ENCODE peak calls at places on chromosomes 1 and 21, in eight cellular contexts. A, R, H, S, T, P, B and Y are unnamed samples. For H3K36me3, the result is how much of the 10 kb centered on the place peaks cover.

GRCh38 chr1:162166934-162167615 is 97.6 kb downstream of the NOS1AP start:
- DNase-seq in A (no peak), R (no peak), H (no peak), S (no peak), T (no peak), P (no peak), B (no peak), Y (no peak)

GRCh38 chr1:63073530-63074306 is 248.6 kb upstream of the FOXD3 start:
- DNase-seq in A (no peak), R (no peak), H (no peak), S (no peak), T (no peak), P (no peak), B (no peak), Y (no peak)

GRCh38 chr1:244381887-244382565 is 69.7 kb downstream of the ADSS2 start:
- DNase-seq in A (no peak), R (no peak), H (peak), S (no peak), T (no peak), P (no peak), B (no peak), Y (no peak)

GRCh38 chr1:182269097-182269496 is 122.5 kb downstream of the GLUL start:
- DNase-seq in A (no peak), R (no peak), H (no peak), S (no peak), T (no peak), P (no peak), B (no peak), Y (no peak)

GRCh38 chr1:17013598-17014320 is 2.0 kb upstream of the ATP13A2 start:
- DNase-seq in A (no peak), R (peak), H (peak), S (no peak), T (no peak), P (no peak), B (no peak), Y (no peak)

GRCh38 chr1:151935154-151935553 is 25.8 kb upstream of the THEM4 start:
- DNase-seq in A (no peak), R (no peak), H (peak), S (no peak), T (no peak), P (no peak), B (no peak), Y (no peak)

GRCh38 chr1:200217703-200218102 is 190.2 kb downstream of the NR5A2 start:
- DNase-seq in A (no peak), R (no peak), H (no peak), S (no peak), T (no peak), P (no peak), B (no peak), Y (no peak)

GRCh38 chr1:162922196-162922595 is 61.2 kb upstream of the CCDC190 start:
- DNase-seq in A (no peak), R (no peak), H (peak), S (no peak), T (no peak), P (no peak), B (no peak), Y (no peak)

GRCh38 chr1:225911207-225912130 is 12.6 kb downstream of the PYCR2 start:
- DNase-seq in A (peak), R (peak), H (peak), S (peak), T (peak), P (peak), B (peak), Y (peak)

GRCh38 chr1:247540536-247540935 is 4.3 kb upstream of the OR2C3 start:
- DNase-seq in A (no peak), R (no peak), H (no peak), S (no peak), T (no peak), P (no peak), B (no peak), Y (no peak)

GRCh38 chr1:171852273-171852672 is 11.0 kb downstream of the DNM3 start:
- DNase-seq in A (no peak), R (no peak), H (peak), S (no peak), T (no peak), P (no peak), B (no peak), Y (no peak)

GRCh38 chr1:53069265-53069662 is 7.3 kb downstream of the PODN start:
- DNase-seq in A (no peak), R (no peak), H (no peak), S (no peak), T (no peak), P (no peak), B (no peak), Y (no peak)

GRCh38 chr1:172588296-172589291 is 55.6 kb downstream of the SUCO start:
- DNase-seq in A (no peak), R (no peak), H (peak), S (no peak), T (peak), P (no peak), B (peak), Y (peak)

GRCh38 chr21:44432841-44433790 is 22.2 kb upstream of the LRRC3 start:
- DNase-seq in A (no peak), R (peak), H (no peak), S (peak), T (no peak), P (peak), B (no peak), Y (no peak)

GRCh38 chr1:243819438-243819839 is 30.6 kb downstream of the AKT3 start:
- DNase-seq in A (no peak), R (no peak), H (no peak), S (no peak), T (no peak), P (no peak), B (no peak), Y (no peak)

GRCh38 chr1:164767257-164768044 is 208.5 kb downstream of the PBX1 start:
- DNase-seq in A (no peak), R (no peak), H (peak), S (no peak), T (no peak), P (no peak), B (no peak), Y (no peak)

GRCh38 chr21:38741976-38742309 is 63.8 kb upstream of the ETS2 start:
- DNase-seq in A (no peak), R (no peak), H (no peak), S (no peak), T (no peak), P (no peak), B (no peak), Y (no peak)

GRCh38 chr1:27471476-27471875 is 18.5 kb downstream of the WASF2 start:
- DNase-seq in A (no peak), R (no peak), H (no peak), S (no peak), T (no peak), P (no peak), B (no peak), Y (no peak)

GRCh38 chr1:201408176-201408814 is 9.2 kb upstream of the LAD1 start:
- DNase-seq in A (peak), R (peak), H (peak), S (peak), T (peak), P (peak), B (peak), Y (peak)

GRCh38 chr1:180926164-180926981 is 13.7 kb downstream of the KIAA1614 start:
- DNase-seq in A (peak), R (no peak), H (peak), S (peak), T (no peak), P (peak), B (peak), Y (no peak)

GRCh38 chr1:211736351-211736915 is 61.0 kb upstream of the NEK2 start:
- DNase-seq in A (peak), R (no peak), H (peak), S (no peak), T (no peak), P (no peak), B (no peak), Y (no peak)

GRCh38 chr1:9242338-9242969 is 7.9 kb downstream of the H6PD start:
- DNase-seq in A (peak), R (peak), H (no peak), S (peak), T (no peak), P (peak), B (peak), Y (no peak)

GRCh38 chr1:239952348-239953307 is 139.1 kb upstream of the FMN2 start:
- DNase-seq in A (no peak), R (no peak), H (no peak), S (no peak), T (no peak), P (no peak), B (no peak), Y (no peak)

GRCh38 chr1:88658419-88658818 is 25.7 kb upstream of the PKN2 start:
- DNase-seq in A (no peak), R (no peak), H (no peak), S (no peak), T (no peak), P (no peak), B (no peak), Y (no peak)

GRCh38 chr1:217363319-217363718 is 267.6 kb downstream of the GPATCH2 start:
- DNase-seq in A (no peak), R (no peak), H (no peak), S (no peak), T (no peak), P (no peak), B (no peak), Y (no peak)

GRCh38 chr21:17799414-17800164 is 19.6 kb downstream of the C21orf91 start:
- DNase-seq in A (no peak), R (no peak), H (no peak), S (no peak), T (no peak), P (no peak), B (no peak), Y (no peak)

GRCh38 chr21:42039911-42040351 is 29.8 kb upstream of the ZBTB21 start:
- DNase-seq in A (peak), R (no peak), H (peak), S (no peak), T (no peak), P (no peak), B (no peak), Y (no peak)

GRCh38 chr1:172638885-172639831 is 19.7 kb upstream of the FASLG start:
- DNase-seq in A (no peak), R (no peak), H (peak), S (no peak), T (peak), P (no peak), B (no peak), Y (peak)

GRCh38 chr1:240189386-240189989 is 97.8 kb downstream of the FMN2 start:
- DNase-seq in A (no peak), R (no peak), H (peak), S (peak), T (no peak), P (no peak), B (no peak), Y (peak)

GRCh38 chr1:145999321-146000024 is 3.1 kb upstream of the TXNIP start:
- DNase-seq in A (peak), R (no peak), H (no peak), S (no peak), T (no peak), P (peak), B (no peak), Y (peak)

GRCh38 chr21:45471229-45472052 is 66.5 kb downstream of the COL18A1 start:
- DNase-seq in A (no peak), R (no peak), H (peak), S (peak), T (no peak), P (peak), B (peak), Y (no peak)

GRCh38 chr21:15130751-15131150 is 66.0 kb upstream of the NRIP1 start:
- DNase-seq in A (no peak), R (no peak), H (no peak), S (no peak), T (no peak), P (no peak), B (no peak), Y (no peak)

GRCh38 chr1:39501666-39502065 is 10.2 kb downstream of the BMP8A start:
- DNase-seq in A (no peak), R (no peak), H (peak), S (no peak), T (no peak), P (no peak), B (peak), Y (no peak)

GRCh38 chr1:58785424-58786058 is 1.7 kb upstream of the JUN start:
- DNase-seq in A (no peak), R (peak), H (peak), S (peak), T (no peak), P (peak), B (no peak), Y (peak)

GRCh38 chr21:45050786-45051489 is 23.4 kb upstream of the ADARB1 start:
- DNase-seq in A (no peak), R (no peak), H (peak), S (no peak), T (no peak), P (no peak), B (peak), Y (no peak)

GRCh38 chr1:167066333-167067122 is 23.6 kb downstream of the GPA33 start:
- DNase-seq in A (peak), R (peak), H (no peak), S (peak), T (peak), P (peak), B (peak), Y (peak)

GRCh38 chr1:207962716-207963428 is 51.9 kb upstream of the CD34 start:
- DNase-seq in A (peak), R (no peak), H (peak), S (peak), T (no peak), P (peak), B (peak), Y (no peak)

GRCh38 chr1:245809361-245809760 is 654.6 kb downstream of the KIF26B start:
- DNase-seq in A (no peak), R (no peak), H (no peak), S (no peak), T (no peak), P (no peak), B (no peak), Y (no peak)
- H3K27ac ChIP-seq in A (no peak), R (no peak), H (no peak), S (no peak), T (no peak), P (no peak), B (no peak), Y (no peak)

DNA sequence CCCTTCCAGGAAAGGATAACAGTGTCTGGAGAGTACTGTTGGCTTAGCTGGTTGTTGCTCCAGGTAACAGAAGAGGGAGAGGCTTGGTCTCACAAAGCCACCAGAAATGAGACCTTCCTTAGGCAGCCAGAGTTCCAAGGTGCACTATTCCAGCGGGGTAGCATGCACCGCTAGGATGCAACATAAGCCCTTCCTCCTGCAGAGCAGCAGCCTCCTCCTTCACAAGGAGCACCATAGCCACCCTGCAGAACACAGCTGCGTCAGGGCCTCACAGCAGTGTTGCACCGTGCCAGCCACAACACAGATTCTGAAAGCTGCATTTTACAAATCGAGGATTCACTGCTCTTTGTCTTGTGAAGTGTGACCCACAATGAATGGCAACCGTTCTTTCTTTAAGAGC is 142.0 kb downstream of the CLIC6 start:
- DNase-seq in A (no peak), R (no peak), H (no peak), S (no peak), T (no peak), P (no peak), B (no peak), Y (no peak)
- H3K36me3 ChIP-seq in A (under half), R (under half), H (under half), S (under half), T (under half), P (half or more), B (under half), Y (half or more)

GRCh38 chr1:10813801-10814200 is 17.4 kb upstream of the CASZ1 start:
- DNase-seq in A (no peak), R (peak), H (no peak), S (no peak), T (no peak), P (no peak), B (no peak), Y (no peak)

GRCh38 chr1:10814312-10814711 is 17.9 kb upstream of the CASZ1 start:
- DNase-seq in A (no peak), R (peak), H (no peak), S (no peak), T (no peak), P (peak), B (no peak), Y (no peak)

GRCh38 chr1:10815863-10816195 is 19.4 kb upstream of the CASZ1 start:
- DNase-seq in A (no peak), R (no peak), H (no peak), S (no peak), T (no peak), P (no peak), B (no peak), Y (no peak)

GRCh38 chr1:10816233-10816632 is 19.8 kb upstream of the CASZ1 start:
- DNase-seq in A (no peak), R (no peak), H (no peak), S (no peak), T (no peak), P (no peak), B (no peak), Y (no peak)

GRCh38 chr1:10814954-10815862 is 18.8 kb upstream of the CASZ1 start:
- DNase-seq in A (no peak), R (no peak), H (no peak), S (no peak), T (no peak), P (peak), B (no peak), Y (no peak)
- H3K27ac ChIP-seq in A (no peak), R (peak), H (no peak), S (no peak), T (no peak), P (no peak), B (no peak), Y (no peak)

GRCh38 chr1:155471026-155471425 is 91.6 kb downstream of the ASH1L start:
- DNase-seq in A (no peak), R (no peak), H (no peak), S (no peak), T (no peak), P (no peak), B (no peak), Y (no peak)
- H3K36me3 ChIP-seq in A (under half), R (under half), H (under half), S (under half), T (under half), P (under half), B (under half), Y (under half)

DNA sequence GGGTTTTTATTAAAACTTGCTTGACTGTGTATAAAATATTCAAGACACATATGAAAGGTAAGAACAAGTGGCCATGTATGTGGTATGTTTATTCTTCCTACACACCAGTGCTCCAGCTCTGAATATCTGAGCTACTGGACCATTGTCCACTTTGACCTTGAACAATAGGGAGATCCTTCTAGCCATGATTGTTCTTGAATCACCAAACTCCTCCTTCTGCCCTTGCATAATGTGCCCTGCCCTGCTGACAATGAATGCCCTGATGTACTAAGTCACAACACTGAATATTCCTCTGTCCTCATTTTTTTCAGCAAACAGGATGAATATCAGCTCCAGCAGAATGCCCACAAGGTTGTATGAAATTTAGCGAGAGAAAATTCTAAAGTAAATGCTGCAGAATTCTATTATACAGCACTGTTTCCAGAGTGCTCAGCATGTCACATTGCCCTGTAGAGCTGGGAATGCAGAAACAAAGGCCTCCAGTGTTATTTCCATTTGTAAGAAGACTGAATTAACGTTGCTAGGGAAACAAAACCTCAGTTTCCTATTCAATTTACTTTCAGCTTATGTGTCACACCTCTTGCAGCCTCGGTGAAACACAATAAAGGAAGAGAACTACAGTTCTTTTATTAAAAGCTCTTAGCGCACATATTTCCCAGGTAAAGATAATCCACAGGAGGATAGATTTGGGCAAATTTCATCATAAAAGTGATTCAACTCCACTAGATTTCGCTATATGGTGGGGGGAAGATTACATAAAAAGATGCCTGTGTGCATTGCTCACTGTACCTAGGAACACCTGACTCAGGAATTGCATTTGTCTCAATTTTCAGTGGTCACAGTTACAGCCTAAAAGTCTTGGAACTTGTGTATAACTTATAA is 187.4 kb upstream of the ATP1B1 start:
- DNase-seq in A (no peak), R (no peak), H (no peak), S (no peak), T (no peak), P (no peak), B (no peak), Y (no peak)
- H3K27ac ChIP-seq in A (no peak), R (no peak), H (no peak), S (no peak), T (no peak), P (no peak), B (no peak), Y (no peak)

GRCh38 chr21:31696424-31696823 is 35.5 kb downstream of the SCAF4 start:
- DNase-seq in A (no peak), R (no peak), H (no peak), S (no peak), T (no peak), P (no peak), B (no peak), Y (no peak)
- H3K36me3 ChIP-seq in A (under half), R (half or more), H (under half), S (half or more), T (under half), P (half or more), B (under half), Y (half or more)

GRCh38 chr1:15452216-15452615 is 4.3 kb upstream of the CELA2A start:
- DNase-seq in A (no peak), R (no peak), H (no peak), S (no peak), T (no peak), P (no peak), B (no peak), Y (no peak)
- H3K27ac ChIP-seq in A (no peak), R (no peak), H (no peak), S (no peak), T (no peak), P (no peak), B (no peak), Y (no peak)